ENCODE peak calls at places on chromosomes 2 and 18, in eight cellular contexts. W is T-helper 9 cell; R is DMS79 treated with DMSO at 0.1 percent for 48 hours; A is stimulated activated naive CD4-positive, alpha-beta T cell treated with Interleukin-2 at 50 U/mL for 16 hours; B is astrocyte of the spinal cord; D is RWPE1; P is stimulated activated CD4-positive, alpha-beta T cell treated with anti-CD3 and anti-CD28 coated beads, TNF-alpha, amount 100 ng/mL, for 4 hours; T is substantia nigra. Q is an unnamed sample.

GRCh38 chr2:236163483-236164200 is 4.5 kb downstream of the GBX2 start:
- DNase-seq in D (no peak), P (no peak), R (no peak), W (no peak), T (no peak), A (no peak), B (no peak), Q (no peak)

GRCh38 chr2:99660616-99661416 is 171.0 kb upstream of the REV1 start:
- DNase-seq in R (no peak), P (no peak), D (no peak), W (no peak), T (no peak), A (no peak), B (no peak), Q (no peak)

GRCh38 chr2:24690524-24690923 is 102.7 kb downstream of the PTRHD1 start:
- DNase-seq in W (no peak), T (no peak), A (no peak), R (no peak), B (no peak), P (no peak), D (no peak), Q (no peak)

GRCh38 chr2:9703085-9703641 is 72.4 kb upstream of the YWHAQ start:
- DNase-seq in T (no peak), W (peak; percentile 82), D (peak; percentile 87), R (peak; percentile 71), A (peak; percentile 90), B (peak; percentile 92), P (peak; percentile 39), Q (peak; percentile 63)

GRCh38 chr2:7994397-7994951 is 687.4 kb upstream of the ID2 start:
- DNase-seq in A (no peak), W (no peak), T (no peak), B (no peak), D (no peak), R (peak; percentile 64), P (no peak), Q (no peak)

GRCh38 chr2:207137922-207138321 is 27.8 kb downstream of the KLF7 start:
- DNase-seq in B (no peak), P (no peak), W (no peak), R (no peak), D (no peak), T (no peak), A (no peak), Q (no peak)

GRCh38 chr2:44616616-44617266 is 255.0 kb downstream of the CAMKMT start:
- DNase-seq in R (no peak), A (no peak), T (no peak), P (no peak), D (no peak), B (no peak), W (no peak), Q (no peak)

GRCh38 chr18:54983041-54983686 is 23.9 kb upstream of the CCDC68 start:
- DNase-seq in B (peak; percentile 75), T (no peak), W (no peak), P (no peak), A (no peak), D (peak; percentile 28), R (peak; percentile 6), Q (no peak)

GRCh38 chr2:127909019-127909418 is 23.3 kb upstream of the AMMECR1L start:
- DNase-seq in A (no peak), W (no peak), D (no peak), P (no peak), R (no peak), B (no peak), T (no peak), Q (no peak)

GRCh38 chr2:206797376-206797775 is 32.0 kb downstream of the FASTKD2 start:
- DNase-seq in P (no peak), W (no peak), R (no peak), T (no peak), B (no peak), A (no peak), D (no peak), Q (no peak)

Q was measured in stimulated activated CD8-positive, alpha-beta memory T cell treated with anti-CD3 and anti-CD28 coated beads, Interleukin-12 subunit alpha, Interleukin-12 subunit beta, amount 100 ng/mL, for 1 hour.